ENCODE peak calls at places on chromosomes 6 and 20, in nine cellular contexts. R is fibroblast of gingiva; P is HTR-8/SVneo; C is hepatic stellate cell; K is heart left ventricle; Z is iris pigment epithelial cell; B is right lobe of liver; H is activated naive CD4-positive, alpha-beta T cell treated with anti-CD3 and anti-CD28 coated beads, Interleukin-2, amount 50 U/mL, for 16 hours; J is caudate nucleus. O is an unnamed sample.

GRCh38 chr6:126753616-126754015 is 364.9 kb upstream of the RSPO3 start:
- DNase-seq in R (peak), P (no peak), C (no peak), K (no peak), Z (no peak), B (no peak), H (no peak), J (no peak), O (no peak)

GRCh38 chr6:111256646-111257045 is 169.3 kb downstream of the SLC16A10 start:
- DNase-seq in R (no peak), P (peak), C (no peak), K (no peak), Z (no peak), B (no peak), H (no peak), J (no peak), O (no peak)

GRCh38 chr20:37880726-37881591 is 22.0 kb upstream of the VSTM2L start:
- DNase-seq in R (no peak), P (no peak), C (no peak), K (peak), Z (no peak), B (no peak), H (no peak), J (no peak), O (no peak)

GRCh38 chr6:166341915-166342292 is 441 bp downstream of the SFT2D1 start:
- DNase-seq in R (no peak), P (no peak), C (peak), K (no peak), Z (no peak), B (no peak), H (no peak), J (no peak), O (no peak)

GRCh38 chr6:32396028-32396427 is 11.0 kb downstream of the BTNL2 start:
- DNase-seq in R (no peak), P (no peak), C (no peak), K (no peak), Z (no peak), B (no peak), H (no peak), J (no peak), O (no peak)

GRCh38 chr20:60170116-60170515 is 211.9 kb downstream of the CDH26 start:
- DNase-seq in R (no peak), P (no peak), C (no peak), K (no peak), Z (no peak), B (no peak), H (no peak), J (no peak), O (no peak)

GRCh38 chr6:76697585-76697984 is 625.1 kb upstream of the IMPG1 start:
- DNase-seq in R (no peak), P (no peak), C (no peak), K (no peak), Z (peak), B (no peak), H (no peak), J (no peak), O (no peak)

GRCh38 chr20:19275630-19276071 is 63.2 kb downstream of the SLC24A3 start:
- DNase-seq in R (peak), P (no peak), C (no peak), K (no peak), Z (peak), B (peak), H (no peak), J (no peak), O (no peak)

GRCh38 chr20:63035284-63036185 is 28.8 kb upstream of the BHLHE23 start:
- DNase-seq in R (no peak), P (no peak), C (no peak), K (peak), Z (no peak), B (no peak), H (peak), J (no peak), O (no peak)

GRCh38 chr6:36479256-36479655 is 36.5 kb downstream of the KCTD20 start:
- DNase-seq in R (no peak), P (no peak), C (no peak), K (no peak), Z (no peak), B (no peak), H (no peak), J (no peak), O (no peak)

GRCh38 chr6:167956983-167957492 is 40.4 kb upstream of the KIF25 start:
- DNase-seq in R (peak), P (no peak), C (peak), K (no peak), Z (peak), B (no peak), H (no peak), J (no peak), O (no peak)

GRCh38 chr6:38489951-38490350 is 149.8 kb downstream of the BTBD9 start:
- DNase-seq in R (peak), P (no peak), C (peak), K (no peak), Z (peak), B (no peak), H (no peak), J (no peak), O (no peak)

GRCh38 chr6:87923389-87924050 is 124.1 kb upstream of the SPACA1 start:
- DNase-seq in R (no peak), P (no peak), C (no peak), K (no peak), Z (no peak), B (no peak), H (no peak), J (no peak), O (no peak)